ENCODE peak calls at places on chromosome 9, in nine cellular contexts. Y is GM13977, Z is colonic mucosa, R is MCF 10A, O is neural crest cell, D is GM20000, T is ovary, Q is cardiac muscle cell, J is brain microvascular endothelial cell. G is an unnamed sample.

GRCh38 chr9:107176701-107177100 is 106.4 kb upstream of the RAD23B start:
- DNase-seq in Y (no peak), T (no peak), O (no peak), D (no peak), J (no peak), Q (peak), Z (peak), R (no peak), G (no peak)

GRCh38 chr9:121975801-121976277 is 117.3 kb downstream of the TTLL11 start:
- DNase-seq in Z (peak), T (no peak), J (no peak), Y (no peak), O (no peak), Q (no peak), D (no peak), R (no peak), G (no peak)

GRCh38 chr9:131282688-131283422 is 6.5 kb upstream of the FAM78A start:
- DNase-seq in R (no peak), Y (no peak), Z (no peak), Q (peak), D (no peak), J (no peak), O (no peak), T (no peak), G (no peak)

GRCh38 chr9:97109194-97109811 is 70.4 kb upstream of the CTSV start:
- DNase-seq in O (no peak), T (no peak), D (peak), Q (peak), R (peak), J (peak), Z (peak), Y (peak), G (peak)

GRCh38 chr9:27518809-27519208 is 5.3 kb upstream of the IFNK start:
- DNase-seq in D (no peak), J (no peak), O (no peak), R (no peak), Z (no peak), Q (no peak), T (no peak), Y (no peak), G (no peak)

GRCh38 chr9:98565152-98566135 is 143.3 kb downstream of the GABBR2 start:
- DNase-seq in D (no peak), Q (no peak), O (no peak), R (no peak), T (no peak), J (no peak), Z (peak), Y (no peak), G (no peak)

GRCh38 chr9:133701321-133701980 is 36.7 kb downstream of the SARDH start:
- DNase-seq in O (no peak), J (no peak), D (no peak), Y (no peak), Q (no peak), T (peak), R (no peak), Z (no peak), G (no peak)

GRCh38 chr9:76887003-76887821 is 18.7 kb downstream of the PRUNE2 start:
- DNase-seq in Z (no peak), O (no peak), Q (no peak), J (no peak), T (no peak), R (no peak), Y (no peak), D (no peak), G (peak)

GRCh38 chr9:123194023-123194422 is 74.4 kb downstream of the STRBP start:
- DNase-seq in O (no peak), R (no peak), Q (no peak), D (no peak), Z (no peak), J (no peak), T (no peak), Y (no peak), G (no peak)

GRCh38 chr9:19946446-19947109 is 157.7 kb upstream of the SLC24A2 start:
- DNase-seq in D (no peak), J (no peak), Q (no peak), Y (no peak), T (no peak), R (peak), Z (no peak), O (no peak), G (no peak)

GRCh38 chr9:129624947-129625346 is 1.0 kb upstream of the NTMT1 start:
- DNase-seq in O (no peak), R (peak), Y (peak), Z (no peak), Q (peak), T (no peak), D (peak), J (no peak), G (peak)

GRCh38 chr9:98222885-98223640 is 30.6 kb upstream of the CORO2A start:
- DNase-seq in R (peak), Q (peak), Y (no peak), Z (no peak), T (no peak), D (no peak), O (no peak), J (peak), G (no peak)

GRCh38 chr9:105760053-105760452 is 65.7 kb downstream of the TMEM38B start:
- DNase-seq in D (no peak), O (no peak), T (no peak), Z (no peak), J (no peak), R (peak), Y (no peak), Q (peak), G (no peak)

GRCh38 chr9:137757139-137757538 is 120.4 kb upstream of the CACNA1B start:
- DNase-seq in Y (no peak), Z (no peak), T (no peak), D (no peak), Q (no peak), R (peak), J (no peak), O (no peak), G (no peak)

GRCh38 chr9:21078702-21079101 is 960 bp upstream of the IFNB1 start:
- DNase-seq in R (no peak), Y (no peak), D (no peak), Z (no peak), O (no peak), J (no peak), Q (no peak), T (no peak), G (no peak)

GRCh38 chr9:121992571-121993212 is 100.4 kb downstream of the TTLL11 start:
- DNase-seq in O (peak), T (peak), D (peak), Y (peak), Q (peak), R (peak), Z (peak), J (peak), G (peak)

GRCh38 chr9:127448112-127448805 is 2.9 kb downstream of the RPL12 start:
- DNase-seq in O (no peak), R (peak), Y (no peak), J (no peak), D (no peak), Q (no peak), T (no peak), Z (no peak), G (no peak)

GRCh38 chr9:19637084-19637483 is 151.8 kb downstream of the SLC24A2 start:
- DNase-seq in Q (no peak), O (no peak), T (no peak), D (no peak), Z (no peak), Y (no peak), R (no peak), J (no peak), G (no peak)

GRCh38 chr9:133855802-133856592 is 117.8 kb upstream of the SARDH start:
- DNase-seq in J (peak), O (no peak), R (peak), Z (peak), T (no peak), Q (peak), D (no peak), Y (no peak), G (no peak)

GRCh38 chr9:75852746-75853145 is 37.7 kb upstream of the PCSK5 start:
- DNase-seq in T (no peak), Y (no peak), R (no peak), J (no peak), O (no peak), D (no peak), Q (no peak), Z (no peak), G (no peak)

GRCh38 chr9:94921656-94922055 is 195.2 kb downstream of the AOPEP start:
- DNase-seq in O (no peak), R (no peak), Y (no peak), Z (no peak), Q (no peak), D (no peak), T (peak), J (no peak), G (no peak)

GRCh38 chr9:108640211-108640610 is 215.6 kb downstream of the ACTL7B start:
- DNase-seq in Y (no peak), J (no peak), T (no peak), R (no peak), O (no peak), D (no peak), Q (no peak), Z (no peak), G (no peak)

GRCh38 chr9:18149457-18150011 is 324.4 kb upstream of the ADAMTSL1 start:
- DNase-seq in R (peak), Y (no peak), Q (peak), D (no peak), T (no peak), J (no peak), O (no peak), Z (no peak), G (no peak)
- TF ChIP-seq CTCF in R (no peak), Y (no peak), Q (no peak), D (no peak), T (no peak), J (peak), O (no peak), Z (no peak), G (no peak)

GRCh38 chr9:112887377-112887776 is 3.3 kb downstream of the SLC46A2 start:
- DNase-seq in Y (no peak), D (no peak), Z (no peak), Q (no peak), T (no peak), R (peak), J (no peak), O (no peak), G (no peak)
- TF ChIP-seq CTCF in Y (peak), D (no peak), Z (no peak), Q (peak), T (no peak), R (no peak), J (peak), O (no peak), G (peak)

DNA sequence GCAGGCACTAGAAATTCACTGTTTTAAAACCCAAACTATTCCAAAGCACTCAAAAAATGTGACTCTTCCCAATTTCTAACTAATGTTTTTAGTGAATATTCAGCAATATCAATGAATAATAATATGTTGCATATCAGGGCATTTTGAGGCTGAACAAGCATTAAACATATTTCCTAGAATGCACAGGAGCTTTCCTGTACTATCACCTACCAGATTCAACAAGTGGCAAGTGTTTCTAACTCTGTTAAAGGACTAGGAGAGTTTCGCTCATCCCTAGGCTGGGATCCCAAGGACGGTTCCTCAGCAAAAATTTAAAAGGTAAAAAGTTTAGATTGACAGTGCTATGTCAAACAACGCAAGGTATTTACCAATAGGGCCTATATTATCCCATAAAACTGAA is 21.0 kb downstream of the GNE start:
- DNase-seq in R (no peak), Q (no peak), T (no peak), O (no peak), Y (no peak), Z (no peak), J (no peak), D (no peak), G (no peak)
- TF ChIP-seq CTCF in R (no peak), Q (no peak), T (no peak), O (no peak), Y (no peak), Z (no peak), J (no peak), D (no peak), G (no peak)

GRCh38 chr9:22970434-22970975 is 523.9 kb downstream of the DMRTA1 start:
- DNase-seq in Q (no peak), Z (no peak), J (no peak), R (no peak), Y (no peak), D (no peak), T (no peak), O (no peak), G (no peak)

GRCh38 chr9:22975921-22976320 is 529.3 kb downstream of the DMRTA1 start:
- DNase-seq in D (no peak), J (no peak), Z (no peak), Y (no peak), T (no peak), R (no peak), O (no peak), Q (no peak), G (no peak)

GRCh38 chr9:22976454-22976853 is 529.8 kb downstream of the DMRTA1 start:
- DNase-seq in O (no peak), Z (no peak), T (no peak), J (no peak), R (no peak), Q (no peak), Y (no peak), D (no peak), G (no peak)
- TF ChIP-seq CTCF in O (no peak), Z (no peak), T (no peak), J (no peak), R (no peak), Q (no peak), Y (no peak), D (no peak), G (no peak)

DNA sequence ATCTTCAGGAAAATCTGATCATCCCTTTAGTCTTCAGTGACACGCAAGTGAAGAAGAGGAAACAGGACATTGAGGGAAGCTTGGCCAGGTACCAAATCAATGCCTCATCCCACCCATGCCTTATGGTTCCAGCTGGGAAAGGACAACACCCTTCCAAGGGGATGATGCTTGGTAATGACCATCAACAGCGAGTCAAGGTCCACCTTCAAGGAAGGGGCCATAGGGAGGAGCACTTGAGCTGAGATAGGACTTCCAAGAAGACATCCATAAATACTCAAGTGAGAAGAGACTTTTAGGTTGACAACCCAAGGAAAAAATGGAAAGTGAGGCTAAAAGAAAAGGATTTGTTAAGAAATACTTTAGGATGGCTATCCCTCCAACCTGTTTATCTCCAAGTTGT is 27.1 kb upstream of the GAS1 start:
- DNase-seq in R (no peak), O (no peak), D (no peak), T (no peak), Q (no peak), J (no peak), Z (no peak), Y (no peak), G (no peak)
- TF ChIP-seq CTCF in R (no peak), O (no peak), D (no peak), T (no peak), Q (no peak), J (peak), Z (no peak), Y (no peak), G (no peak)

DNA sequence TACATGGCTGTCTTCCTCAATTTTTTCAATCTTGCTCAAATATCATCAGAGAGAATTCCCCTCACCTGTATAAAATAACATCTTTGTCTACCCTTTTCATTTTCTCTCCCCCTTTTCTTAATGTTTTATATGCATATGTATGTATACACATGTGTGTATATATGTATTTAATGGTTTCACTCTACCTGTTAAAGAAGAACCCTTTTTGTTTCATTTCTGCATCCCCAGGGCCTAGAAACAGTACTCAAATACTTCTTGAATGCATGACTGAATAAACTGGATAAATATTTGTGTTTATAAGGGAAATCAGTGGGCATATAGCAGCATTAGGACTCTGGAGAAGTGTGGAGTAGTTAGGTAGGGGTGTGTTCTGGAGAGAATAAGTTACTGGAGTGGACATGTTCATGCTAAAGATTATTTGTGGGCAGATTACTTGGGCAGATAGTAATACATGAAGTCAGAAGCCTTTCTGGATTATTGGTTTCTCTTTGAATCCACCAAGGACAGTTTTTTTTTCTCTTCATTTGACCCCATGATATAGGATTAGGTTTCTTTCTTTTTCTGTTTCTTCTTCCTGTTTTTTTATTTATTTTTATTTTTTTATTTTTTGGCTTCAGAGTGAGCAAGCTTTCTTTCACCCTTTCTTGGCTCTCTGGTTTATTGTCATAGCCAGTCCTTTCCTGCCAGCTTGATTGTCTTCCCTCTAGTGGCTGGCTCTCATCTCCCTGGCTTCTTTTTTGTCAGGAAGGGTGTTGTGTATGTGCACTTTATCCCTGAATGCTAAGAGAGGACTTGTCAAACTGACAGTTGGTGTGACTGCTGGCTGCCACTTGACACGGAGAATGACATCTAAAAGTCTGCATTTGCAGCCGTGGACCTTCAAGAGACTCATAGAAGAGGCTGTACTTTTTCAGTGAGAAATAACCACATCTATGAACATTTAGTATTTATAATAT is 89.3 kb downstream of the ZCCHC7 start:
- DNase-seq in J (no peak), O (no peak), D (no peak), Q (no peak), Y (no peak), Z (no peak), R (no peak), T (no peak), G (no peak)
- TF ChIP-seq CTCF in J (peak), O (no peak), D (no peak), Q (peak), Y (peak), Z (no peak), R (no peak), T (no peak), G (no peak)

GRCh38 chr9:69919461-69920061 is 98.9 kb downstream of the CFAP95 start:
- DNase-seq in D (peak), Z (no peak), T (no peak), Y (peak), Q (peak), R (peak), J (peak), O (no peak), G (peak)
- TF ChIP-seq CTCF in D (peak), Z (peak), T (no peak), Y (peak), Q (peak), R (peak), J (peak), O (peak), G (peak)

GRCh38 chr9:16726718-16727451 is 143.6 kb downstream of the BNC2 start:
- DNase-seq in Z (peak), R (peak), O (peak), Q (peak), T (peak), J (peak), Y (peak), D (peak), G (peak)

GRCh38 chr9:16728128-16728505 is 142.4 kb downstream of the BNC2 start:
- DNase-seq in D (no peak), J (no peak), T (no peak), R (no peak), Q (peak), Z (no peak), O (no peak), Y (no peak), G (no peak)

GRCh38 chr9:16725066-16725465 is 145.4 kb downstream of the BNC2 start:
- DNase-seq in T (no peak), Z (no peak), R (no peak), D (no peak), Y (no peak), J (no peak), O (no peak), Q (no peak), G (no peak)

GRCh38 chr9:16727452-16728127 is 142.9 kb downstream of the BNC2 start:
- DNase-seq in Q (peak), Z (no peak), J (no peak), D (no peak), Y (no peak), O (no peak), R (peak), T (no peak), G (no peak)

GRCh38 chr9:16726023-16726422 is 144.4 kb downstream of the BNC2 start:
- DNase-seq in Q (peak), Y (no peak), J (peak), O (no peak), D (no peak), T (no peak), R (peak), Z (no peak), G (no peak)
- TF ChIP-seq CTCF in Q (no peak), Y (no peak), J (peak), O (peak), D (no peak), T (no peak), R (peak), Z (no peak), G (no peak)

DNA sequence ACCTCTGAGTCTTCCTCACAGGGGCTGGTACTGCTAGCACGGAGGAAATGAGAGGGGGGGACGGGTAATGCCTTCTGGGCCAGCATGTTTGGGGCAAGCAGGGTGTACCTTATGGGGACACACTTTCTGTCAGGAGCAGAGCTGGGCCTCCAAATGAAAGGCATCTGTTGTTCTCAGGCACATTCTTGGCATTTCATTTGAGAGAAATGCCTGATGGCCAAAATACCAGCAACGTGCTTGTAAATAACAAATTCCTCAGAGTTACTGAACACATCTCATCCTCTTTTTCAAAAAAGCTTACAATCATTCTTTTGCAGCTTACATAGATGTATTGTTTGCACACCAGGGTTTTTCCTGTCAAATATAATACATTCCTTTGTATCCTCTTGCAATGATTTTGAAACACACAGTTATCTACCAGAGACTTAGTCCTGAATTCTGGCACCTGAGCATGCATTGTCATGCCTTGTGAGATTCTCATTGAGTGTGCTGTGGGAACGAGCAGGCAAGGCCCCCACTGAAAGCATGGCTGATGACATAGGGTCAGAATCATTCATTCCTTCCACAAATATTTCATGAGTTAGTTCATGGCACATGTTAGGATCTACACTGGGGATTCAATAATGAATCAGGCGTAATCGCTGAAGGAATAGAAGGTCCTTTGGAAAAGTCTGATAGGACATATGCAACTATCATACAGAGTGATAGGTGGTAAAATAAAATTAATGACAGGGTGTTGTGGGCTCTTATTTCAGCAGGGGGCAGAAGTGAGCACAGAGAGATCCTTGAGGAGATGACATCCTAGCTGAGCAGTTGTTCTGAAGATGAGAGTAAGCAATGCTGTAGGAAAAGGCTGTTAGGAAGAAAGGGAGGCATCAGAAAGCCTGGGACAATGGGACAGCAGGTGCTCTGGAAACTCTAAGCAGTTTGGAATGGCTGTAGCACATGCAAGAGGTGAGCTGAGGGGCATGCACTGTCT is 260.9 kb upstream of the TUT7 start:
- DNase-seq in O (peak), J (peak), Y (peak), Z (no peak), T (no peak), D (no peak), Q (peak), R (peak), G (peak)
- TF ChIP-seq CTCF in O (peak), J (peak), Y (peak), Z (no peak), T (no peak), D (peak), Q (peak), R (peak), G (peak)

G was measured in GM13976.